ENCODE peak calls at places on chromosomes 12 and 14, in four cellular contexts. H, T, W and G are unnamed samples.

GRCh38 chr14:60174352-60175254 is 9.4 kb upstream of the DHRS7 start:
- DNase-seq in H (no peak), T (no peak), W (no peak), G (no peak)

GRCh38 chr12:128976120-128976519 is 122.8 kb downstream of the GLT1D1 start:
- DNase-seq in W (no peak), T (no peak), H (no peak), G (no peak)

GRCh38 chr12:51374346-51374745 is 16.9 kb downstream of the GALNT6 start:
- DNase-seq in W (no peak), T (no peak), H (no peak), G (no peak)

GRCh38 chr14:62126885-62127478 is 364.8 kb downstream of the SNAPC1 start:
- DNase-seq in T (no peak), H (no peak), W (peak), G (no peak)

GRCh38 chr12:84653482-84653881 is 259.1 kb downstream of the SLC6A15 start:
- DNase-seq in W (no peak), H (no peak), T (no peak), G (no peak)

GRCh38 chr12:62686938-62687337 is 220.3 kb downstream of the MON2 start:
- DNase-seq in W (no peak), H (no peak), T (no peak), G (no peak)

GRCh38 chr12:51924551-51925399 is 17.5 kb downstream of the ACVRL1 start:
- DNase-seq in W (no peak), T (no peak), H (no peak), G (peak)

GRCh38 chr14:22500954-22501353 is 88.1 kb downstream of the DAD1 start:
- DNase-seq in T (no peak), W (no peak), H (no peak), G (no peak)

GRCh38 chr12:125346361-125346760 is 281.1 kb downstream of the AACS start:
- DNase-seq in T (no peak), H (no peak), W (no peak), G (no peak)

GRCh38 chr12:99918003-99918402 is 66.7 kb downstream of the ANKS1B start:
- DNase-seq in T (no peak), W (no peak), H (no peak), G (peak)

GRCh38 chr14:100540141-100540925 is 46.9 kb downstream of the BEGAIN start:
- DNase-seq in W (no peak), T (no peak), H (no peak), G (peak)

GRCh38 chr12:67355428-67356385 is 86.5 kb downstream of the CAND1 start:
- DNase-seq in T (no peak), W (peak), H (no peak), G (no peak)